ENCODE peak calls at places on chromosomes 13 and 19, in four cellular contexts. One of them, this sample, is unnamed.

GRCh38 chr19:37007587-37008220 is 70.5 kb upstream of the ZNF420 start:
- DNase-seq in breast epithelium: peak; percentile 86
- DNase-seq in H9: no peak
- DNase-seq in PC-9: no peak
- DNase-seq in this sample: peak; percentile 4

GRCh38 chr13:24147570-24147963 is 13.0 kb upstream of the SPATA13 start:
- DNase-seq in breast epithelium: no peak
- DNase-seq in H9: no peak
- DNase-seq in PC-9: no peak
- DNase-seq in this sample: no peak

GRCh38 chr19:46489445-46490272 is 6.0 kb downstream of the PNMA8B start:
- DNase-seq in breast epithelium: no peak
- DNase-seq in H9: no peak
- DNase-seq in PC-9: no peak
- DNase-seq in this sample: no peak

GRCh38 chr13:90750957-90751356 is 596.5 kb upstream of the MIR17HG start:
- DNase-seq in breast epithelium: no peak
- DNase-seq in H9: no peak
- DNase-seq in PC-9: no peak
- DNase-seq in this sample: no peak

GRCh38 chr19:57240311-57241090 is at the start of gene ZNF805:
- DNase-seq in breast epithelium: peak; percentile 97
- DNase-seq in H9: peak; percentile 97
- DNase-seq in PC-9: peak; percentile 94
- DNase-seq in this sample: peak; percentile 92

GRCh38 chr19:8571006-8571411 is 6.2 kb downstream of the MYO1F start:
- DNase-seq in breast epithelium: no peak
- DNase-seq in H9: no peak
- DNase-seq in PC-9: peak; percentile 63
- DNase-seq in this sample: no peak

GRCh38 chr13:43611631-43612416 is 174.9 kb downstream of the ENOX1 start:
- DNase-seq in breast epithelium: no peak
- DNase-seq in H9: no peak
- DNase-seq in PC-9: no peak
- DNase-seq in this sample: no peak

GRCh38 chr19:6828698-6829633 is 56.5 kb downstream of the VAV1 start:
- DNase-seq in breast epithelium: no peak
- DNase-seq in H9: peak; percentile 97
- DNase-seq in PC-9: peak; percentile 88
- DNase-seq in this sample: peak; percentile 51

DNA sequence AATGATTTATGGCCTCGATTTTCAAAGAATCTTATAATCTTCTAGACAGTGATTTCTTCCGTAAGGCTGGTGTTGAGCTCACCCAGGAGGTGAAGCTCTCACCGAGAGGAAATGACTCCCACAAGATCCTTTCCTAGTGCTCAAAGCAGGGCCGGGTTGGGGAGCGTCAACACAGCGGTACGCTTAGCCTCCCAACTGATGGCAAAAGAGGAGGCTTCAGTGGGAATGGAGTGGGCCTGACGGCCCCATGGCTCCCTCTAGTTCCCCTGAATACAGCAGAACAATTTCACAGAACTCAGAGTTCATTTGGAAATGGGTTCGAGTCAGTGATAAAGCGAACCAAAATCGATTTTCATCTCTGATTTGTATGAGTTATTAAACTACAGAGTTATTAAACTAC is 449.5 kb downstream of the KLF12 start:
- DNase-seq in breast epithelium: no peak
- DNase-seq in H9: no peak
- DNase-seq in PC-9: no peak
- DNase-seq in this sample: no peak
- H3K27ac ChIP-seq in breast epithelium: peak overlapping the region; percentile 60
- H3K27ac ChIP-seq in H9: no peak overlapping the region
- H3K27ac ChIP-seq in PC-9: no peak overlapping the region
- H3K27ac ChIP-seq in this sample: no peak overlapping the region

GRCh38 chr13:27923794-27924528 is 4.2 kb downstream of the PDX1 start:
- DNase-seq in breast epithelium: no peak
- DNase-seq in H9: no peak
- DNase-seq in PC-9: no peak
- DNase-seq in this sample: no peak
- TF ChIP-seq CTCF in breast epithelium: no peak
- TF ChIP-seq CTCF in H9: no peak
- TF ChIP-seq CTCF in PC-9: no peak
- TF ChIP-seq CTCF in this sample: no peak

DNA sequence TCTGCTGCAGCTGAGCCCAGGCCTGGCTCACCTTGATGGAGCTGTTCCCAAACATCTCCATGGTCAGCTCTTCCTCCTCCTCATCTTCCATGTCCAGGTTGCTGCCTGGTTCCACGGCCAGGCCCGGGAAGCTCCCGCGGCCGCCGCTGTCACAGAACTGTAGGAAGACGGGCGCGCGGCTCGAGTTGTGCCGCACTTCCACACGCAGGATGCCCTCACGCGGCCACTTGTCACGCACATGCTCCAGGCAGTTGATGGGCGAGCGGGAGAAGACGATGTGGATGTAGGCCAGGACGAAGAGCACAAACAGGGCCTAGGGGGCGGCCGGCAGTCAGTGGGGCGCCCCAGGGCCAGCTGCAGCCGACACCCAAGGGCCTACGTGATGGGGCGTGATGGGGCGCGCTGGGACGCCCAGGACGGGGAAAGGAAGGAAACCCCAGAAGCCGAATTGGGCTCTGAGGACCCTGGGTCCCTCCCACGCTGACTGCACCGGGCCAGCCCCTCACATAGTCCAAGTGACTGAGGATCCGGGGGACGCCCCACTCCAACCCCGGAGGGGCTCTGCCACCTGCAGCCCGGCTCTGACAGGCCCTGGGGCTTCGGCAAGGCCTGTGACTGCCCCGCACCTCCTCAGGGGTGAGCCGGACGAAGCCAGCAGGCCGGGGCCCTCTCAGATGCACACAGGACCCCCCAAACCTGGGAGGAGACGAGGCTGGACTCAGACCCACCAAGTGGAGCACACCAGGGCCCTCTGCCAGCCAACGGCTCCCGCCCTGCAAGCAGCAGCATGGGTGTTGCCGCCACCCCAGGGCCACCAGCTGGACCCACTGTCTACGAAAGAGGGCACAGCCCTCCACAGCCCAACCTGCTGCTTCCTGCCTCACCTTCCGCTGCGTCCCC is 6.5 kb downstream of the TMEM259 start:
- DNase-seq in breast epithelium: no peak
- DNase-seq in H9: no peak
- DNase-seq in PC-9: no peak
- DNase-seq in this sample: no peak
- H3K27ac ChIP-seq in breast epithelium: no peak overlapping the region
- H3K27ac ChIP-seq in H9: no peak overlapping the region
- H3K27ac ChIP-seq in PC-9: no peak overlapping the region
- H3K27ac ChIP-seq in this sample: peak overlapping the region; percentile 93

DNA sequence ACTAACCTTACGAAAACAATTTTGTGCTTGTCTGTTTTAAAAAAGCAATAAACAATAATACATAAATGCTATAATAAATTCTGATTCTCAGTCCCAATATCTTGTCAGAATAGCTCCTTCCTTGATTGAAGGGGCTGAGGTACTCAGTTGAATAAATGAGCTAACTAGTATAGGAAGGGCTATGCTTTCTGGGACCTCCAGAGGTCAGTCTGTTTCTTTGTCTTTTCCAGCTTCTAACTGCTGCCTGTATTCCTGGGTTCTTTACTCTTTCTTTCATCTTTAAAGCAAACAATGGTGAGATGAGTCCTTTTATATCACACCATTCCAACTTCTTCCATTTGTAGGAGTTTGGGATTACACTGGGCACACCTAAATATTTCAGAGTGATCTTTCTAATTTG is 1297.0 kb upstream of the ATXN8OS start:
- DNase-seq in breast epithelium: no peak
- DNase-seq in H9: no peak
- DNase-seq in PC-9: no peak
- DNase-seq in this sample: no peak
- TF ChIP-seq CTCF in breast epithelium: no peak
- TF ChIP-seq CTCF in H9: peak; percentile 68
- TF ChIP-seq CTCF in PC-9: no peak
- TF ChIP-seq CTCF in this sample: peak; percentile 27

GRCh38 chr13:112968910-112969691 is at the start of gene MCF2L:
- DNase-seq in breast epithelium: peak; percentile 48
- DNase-seq in H9: peak; percentile 57
- DNase-seq in PC-9: peak; percentile 58
- DNase-seq in this sample: no peak

GRCh38 chr13:112969692-112970338 is 801 bp downstream of the MCF2L start:
- DNase-seq in breast epithelium: no peak
- DNase-seq in H9: no peak
- DNase-seq in PC-9: no peak
- DNase-seq in this sample: no peak

GRCh38 chr13:112966776-112967175 is 2.2 kb upstream of the MCF2L start:
- DNase-seq in breast epithelium: peak; percentile 33
- DNase-seq in H9: no peak
- DNase-seq in PC-9: no peak
- DNase-seq in this sample: no peak

GRCh38 chr13:112968380-112968909 is 569 bp upstream of the MCF2L start:
- DNase-seq in breast epithelium: peak; percentile 69
- DNase-seq in H9: no peak
- DNase-seq in PC-9: peak; percentile 65
- DNase-seq in this sample: no peak

DNA sequence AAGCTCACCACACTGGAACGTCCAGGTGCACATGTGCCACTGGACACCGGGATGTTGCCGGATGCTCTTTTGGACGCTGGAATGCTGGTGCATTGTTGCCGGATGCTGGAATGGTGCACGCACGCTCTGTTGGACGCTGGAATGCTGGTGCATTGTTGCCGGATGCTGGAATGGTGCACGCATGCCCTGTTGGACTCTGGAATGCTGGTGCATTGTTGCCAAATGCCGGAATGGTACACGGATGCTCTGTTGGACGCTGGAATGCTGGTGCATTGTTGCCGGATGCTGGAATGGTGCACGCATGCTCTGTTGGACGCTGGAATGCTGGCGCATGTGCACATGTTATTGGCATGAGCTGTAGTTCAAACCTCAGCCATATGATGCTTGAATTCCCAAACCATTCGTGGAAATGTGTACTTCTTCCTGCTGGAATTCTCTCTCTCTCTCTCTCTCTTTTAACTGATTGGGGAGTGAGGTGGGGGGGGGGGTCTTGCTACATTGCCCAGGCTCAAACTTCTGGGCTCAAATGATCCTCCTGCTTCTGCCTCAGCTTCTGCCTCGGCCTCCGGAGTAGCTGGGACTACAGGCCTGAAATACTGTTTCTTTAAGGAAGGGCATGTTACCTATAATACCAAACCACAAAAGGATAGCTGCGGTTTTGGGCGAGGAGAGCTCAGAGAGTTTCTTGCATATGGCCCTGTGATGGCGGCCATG is 1.2 kb upstream of the MCF2L start:
- DNase-seq in breast epithelium: peak; percentile 22
- DNase-seq in H9: no peak
- DNase-seq in PC-9: no peak
- DNase-seq in this sample: no peak
- H3K27ac ChIP-seq in breast epithelium: peak overlapping the region; percentile 88
- H3K27ac ChIP-seq in H9: no peak overlapping the region
- H3K27ac ChIP-seq in PC-9: no peak overlapping the region
- H3K27ac ChIP-seq in this sample: no peak overlapping the region

This sample was measured in RWPE1.